ENCODE peak calls at places on chromosomes 13 and 19, in ten cellular contexts. Q is breast epithelium; Y is CD8-positive, alpha-beta T cell; U is cardiac muscle cell; D is fibroblast of villous mesenchyme; N is NB4; C is IMR-90; J is choroid plexus epithelial cell; H is astrocyte of the spinal cord; B is AG09309. I is an unnamed sample.

GRCh38 chr13:77874406-77874805 is 44.2 kb downstream of the EDNRB start:
- DNase-seq in H (peak), N (no peak), Y (no peak), J (peak), U (peak), B (no peak), C (peak), Q (no peak), D (peak), I (peak)

GRCh38 chr19:49442793-49443365 is 1.6 kb upstream of the SLC17A7 start:
- DNase-seq in D (peak), B (no peak), Y (no peak), U (peak), Q (peak), C (peak), J (peak), H (peak), N (peak), I (peak)

GRCh38 chr19:5166262-5166661 is 174.3 kb downstream of the PTPRS start:
- DNase-seq in D (peak), N (no peak), U (peak), B (peak), Y (no peak), Q (no peak), C (peak), H (peak), J (peak), I (peak)

GRCh38 chr13:110006304-110006703 is 219.9 kb upstream of the IRS2 start:
- DNase-seq in B (no peak), Y (no peak), J (peak), U (peak), Q (peak), D (peak), C (peak), H (peak), N (no peak), I (peak)

GRCh38 chr19:34639491-34640085 is 37.4 kb downstream of the SCGB2B2 start:
- DNase-seq in Y (peak), B (peak), Q (no peak), N (peak), U (peak), J (peak), C (peak), D (peak), H (peak), I (peak)

GRCh38 chr13:107251321-107251720 is 683.4 kb upstream of the ARGLU1 start:
- DNase-seq in J (no peak), N (no peak), H (peak), C (peak), Y (no peak), U (no peak), D (peak), Q (no peak), B (no peak), I (no peak)

GRCh38 chr13:32838985-32839384 is 177.2 kb upstream of the KL start:
- DNase-seq in Y (no peak), N (no peak), C (peak), B (no peak), Q (no peak), D (peak), J (peak), U (peak), H (peak), I (peak)

GRCh38 chr13:110560606-110561334 is 752 bp downstream of the RAB20 start:
- DNase-seq in J (no peak), Y (no peak), Q (no peak), B (no peak), U (peak), D (peak), N (peak), C (no peak), H (no peak), I (peak)

GRCh38 chr19:10111405-10111811 is at the start of gene P2RY11:
- DNase-seq in J (no peak), C (no peak), H (no peak), N (peak), D (no peak), B (no peak), U (no peak), Q (no peak), Y (peak), I (no peak)

DNA sequence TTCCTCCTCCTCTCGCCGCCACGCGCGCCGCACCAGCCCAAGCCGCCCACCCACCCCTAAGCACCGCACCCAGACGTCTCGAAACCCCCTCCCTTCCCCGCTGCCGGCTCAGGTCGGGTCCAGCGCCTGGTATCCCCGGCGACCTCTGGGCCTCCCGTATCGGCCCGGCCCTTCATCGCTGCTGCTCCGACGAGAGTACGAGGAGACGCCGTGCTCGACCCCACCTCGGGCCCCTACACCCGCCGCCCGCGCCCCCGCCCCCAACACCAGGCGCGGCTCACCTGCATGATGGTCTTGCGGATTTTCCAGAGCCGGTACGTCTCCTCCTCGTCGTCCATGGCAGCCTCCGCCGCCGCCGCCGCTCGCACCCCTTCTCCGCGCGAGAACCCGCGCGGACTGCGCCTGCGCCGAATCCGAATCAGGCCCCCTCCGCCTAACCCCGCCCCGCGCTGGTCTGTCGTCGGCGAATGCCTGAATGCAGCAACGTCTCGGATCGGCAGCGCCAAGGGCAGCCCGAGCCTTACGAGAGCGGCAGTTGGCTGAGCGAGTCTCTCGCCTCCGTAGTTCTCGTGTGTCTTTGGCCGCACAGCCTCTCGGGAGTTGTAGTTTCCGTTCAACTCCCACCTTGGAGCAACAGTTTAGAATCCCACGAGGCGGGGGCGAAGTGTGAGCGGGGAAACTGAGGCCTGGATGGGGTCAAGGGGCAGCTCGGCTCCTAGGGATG is at the start of gene POLR2E:
- DNase-seq in D (peak), N (peak), Y (peak), J (peak), Q (peak), B (peak), U (peak), C (peak), H (peak), I (peak)
- TF ChIP-seq CTCF in D (no peak), N (no peak), Y (no peak), J (no peak), Q (no peak), B (no peak), U (no peak), C (no peak), H (no peak), I (no peak)

GRCh38 chr19:41545547-41545946 is 30.4 kb upstream of the CEACAM21 start:
- DNase-seq in Q (no peak), U (no peak), B (no peak), D (no peak), N (no peak), H (no peak), Y (no peak), J (no peak), C (no peak), I (no peak)
- H3K4me3 ChIP-seq in Q (no peak), U (no peak), B (no peak), D (no peak), N (no peak), H (no peak), Y (peak), J (no peak), C (no peak), I (no peak)

GRCh38 chr13:27920677-27921420 is 1.0 kb downstream of the PDX1 start:
- DNase-seq in D (peak), B (no peak), Q (no peak), J (peak), Y (no peak), H (no peak), N (peak), C (peak), U (peak), I (peak)
- TF ChIP-seq CTCF in D (no peak), B (no peak), Q (no peak), J (no peak), Y (no peak), H (no peak), N (no peak), C (no peak), U (no peak), I (no peak)

DNA sequence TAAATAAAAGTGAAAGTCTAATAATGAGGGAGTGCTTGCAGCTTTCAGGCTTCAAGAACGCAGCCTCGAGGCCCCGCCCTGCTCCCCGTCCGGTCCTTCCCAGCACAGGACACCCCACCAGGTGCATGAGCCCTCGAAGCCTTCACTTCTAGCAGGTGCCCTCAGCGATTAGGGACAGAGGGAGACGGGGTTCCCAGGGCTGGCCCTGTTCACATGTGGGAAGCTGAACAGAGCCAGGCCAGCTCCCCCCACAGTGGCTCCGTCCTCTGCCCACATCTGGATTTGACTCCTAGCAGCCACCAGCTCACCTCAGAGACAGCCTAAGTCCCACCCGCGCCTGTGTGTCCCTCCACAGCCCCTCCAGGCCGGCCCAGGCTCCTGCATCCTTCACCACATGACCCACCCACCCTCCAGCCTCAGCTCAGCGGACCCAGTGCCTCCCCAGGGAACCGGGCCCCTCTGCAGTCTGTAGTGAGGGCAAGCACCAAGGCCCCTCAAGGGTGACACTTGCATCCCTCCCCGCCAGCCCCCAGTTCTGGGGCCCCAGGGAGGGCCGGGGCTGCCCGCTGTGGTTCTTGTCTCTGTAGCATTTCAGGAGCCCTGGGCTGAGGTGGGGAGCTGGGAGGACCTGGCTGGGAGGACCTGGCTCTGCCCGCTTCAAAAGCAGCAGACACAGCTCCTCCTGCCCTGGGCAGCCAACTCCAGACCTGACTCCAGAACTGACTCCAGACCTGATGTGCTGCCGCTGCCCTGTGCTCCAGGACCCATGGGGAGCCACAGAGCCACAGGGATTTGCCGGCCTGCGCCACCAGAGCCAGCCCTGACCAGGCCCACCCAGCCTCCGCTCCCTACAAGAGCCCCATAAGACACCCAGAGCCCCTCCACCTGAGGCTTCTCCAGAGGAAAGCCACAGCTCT is 27.3 kb downstream of the GPX4 start:
- DNase-seq in H (no peak), C (no peak), U (peak), J (no peak), N (peak), Y (peak), Q (no peak), D (no peak), B (no peak), I (no peak)
- H3K4me3 ChIP-seq in H (peak), C (peak), U (peak), J (peak), N (peak), Y (peak), Q (peak), D (peak), B (peak), I (peak)

GRCh38 chr13:23510979-23511735 is 59.1 kb upstream of the TNFRSF19 start:
- DNase-seq in N (peak), J (peak), Y (no peak), H (peak), U (peak), Q (no peak), B (no peak), C (peak), D (peak), I (peak)
- TF ChIP-seq CTCF in N (peak), J (peak), Y (no peak), H (peak), U (peak), Q (peak), B (peak), C (peak), D (peak), I (peak)

GRCh38 chr19:1904385-1905070 is 671 bp upstream of the ADAT3 start:
- DNase-seq in H (no peak), Y (no peak), J (peak), B (no peak), Q (peak), D (no peak), C (no peak), U (peak), N (peak), I (peak)
- H3K4me3 ChIP-seq in H (peak), Y (no peak), J (peak), B (peak), Q (peak), D (peak), C (no peak), U (no peak), N (peak), I (no peak)

GRCh38 chr19:3986260-3987041 is 1.2 kb upstream of the EEF2 start:
- DNase-seq in N (peak), H (peak), Y (peak), C (peak), Q (no peak), U (peak), J (peak), D (peak), B (peak), I (peak)
- TF ChIP-seq CTCF in N (no peak), H (peak), Y (peak), C (peak), Q (peak), U (peak), J (peak), D (peak), B (peak), I (peak)

GRCh38 chr19:54422136-54422535 is 6.9 kb downstream of the TTYH1 start:
- DNase-seq in D (no peak), Q (no peak), N (no peak), C (no peak), H (no peak), U (no peak), B (no peak), Y (no peak), J (no peak), I (no peak)
- H3K4me3 ChIP-seq in D (no peak), Q (no peak), N (no peak), C (no peak), H (no peak), U (no peak), B (no peak), Y (no peak), J (no peak), I (no peak)

I was measured in cardiac fibroblast.